ENCODE peak calls at places on chromosomes 12 and 14, in six cellular contexts. E, T, C, J, M and O are unnamed samples.

GRCh38 chr14:52934762-52935161 is 16.1 kb downstream of the FERMT2 start:
- DNase-seq in E (no peak), T (no peak), C (no peak), J (no peak), M (no peak), O (no peak)

GRCh38 chr12:67854351-67854750 is 134.9 kb upstream of the IFNG-AS1 start:
- DNase-seq in E (no peak), T (no peak), C (no peak), J (no peak), M (no peak), O (no peak)

GRCh38 chr12:71755146-71755892 is 656 bp downstream of the RAB21 start:
- DNase-seq in E (peak; percentile 65), T (no peak), C (peak; percentile 34), J (peak; percentile 48), M (peak; percentile 35), O (peak; percentile 54)

GRCh38 chr14:23061995-23062394 is 4.7 kb upstream of the CDH24 start:
- DNase-seq in E (peak; percentile 96), T (no peak), C (peak; percentile 68), J (no peak), M (peak; percentile 57), O (no peak)

GRCh38 chr12:132351751-132352495 is 22.5 kb upstream of the GALNT9 start:
- DNase-seq in E (no peak), T (no peak), C (no peak), J (no peak), M (no peak), O (no peak)

GRCh38 chr14:31977001-31977556 is 100.0 kb upstream of the ARHGAP5 start:
- DNase-seq in E (no peak), T (no peak), C (no peak), J (no peak), M (no peak), O (no peak)

GRCh38 chr14:75597149-75597548 is 18.7 kb downstream of the FLVCR2 start:
- DNase-seq in E (no peak), T (no peak), C (no peak), J (no peak), M (no peak), O (no peak)

GRCh38 chr14:64952598-64953309 is 10.2 kb upstream of the GPX2 start:
- DNase-seq in E (no peak), T (no peak), C (no peak), J (no peak), M (no peak), O (no peak)

GRCh38 chr14:60163741-60164140 is 1.5 kb downstream of the DHRS7 start:
- DNase-seq in E (no peak), T (no peak), C (no peak), J (no peak), M (no peak), O (no peak)

GRCh38 chr12:124745891-124746570 is 117.6 kb downstream of the SCARB1 start:
- DNase-seq in E (peak; percentile 98), T (no peak), C (peak; percentile 96), J (no peak), M (peak; percentile 97), O (no peak)

GRCh38 chr12:119841433-119842210 is 35.5 kb downstream of the CIT start:
- DNase-seq in E (no peak), T (no peak), C (no peak), J (no peak), M (no peak), O (no peak)

GRCh38 chr12:11836282-11836963 is 186.9 kb downstream of the ETV6 start:
- DNase-seq in E (no peak), T (no peak), C (no peak), J (no peak), M (peak; percentile 39), O (no peak)

GRCh38 chr14:79986251-79986650 is 225.1 kb downstream of the DIO2 start:
- DNase-seq in E (no peak), T (no peak), C (no peak), J (no peak), M (no peak), O (no peak)

GRCh38 chr14:77324816-77325745 is 4.2 kb downstream of the GSTZ1 start:
- DNase-seq in E (no peak), T (no peak), C (no peak), J (no peak), M (no peak), O (no peak)

GRCh38 chr14:105931808-105932483 is 405.6 kb downstream of the TMEM121 start:
- DNase-seq in E (no peak), T (peak; percentile 51), C (no peak), J (no peak), M (no peak), O (no peak)

GRCh38 chr14:93232159-93232558 is 25.1 kb downstream of the UBR7 start:
- DNase-seq in E (no peak), T (no peak), C (no peak), J (no peak), M (no peak), O (no peak)

GRCh38 chr12:30420561-30420960 is 275.1 kb downstream of the IPO8 start:
- DNase-seq in E (peak; percentile 46), T (no peak), C (no peak), J (no peak), M (no peak), O (no peak)

GRCh38 chr12:6378709-6379427 is 3.5 kb upstream of the SCNN1A start:
- DNase-seq in E (no peak), T (no peak), C (no peak), J (no peak), M (no peak), O (no peak)

GRCh38 chr12:7497661-7498060 is 5.9 kb downstream of the CD163 start:
- DNase-seq in E (no peak), T (no peak), C (no peak), J (no peak), M (no peak), O (no peak)

GRCh38 chr14:62062645-62063044 is 300.4 kb downstream of the SNAPC1 start:
- DNase-seq in E (no peak), T (no peak), C (no peak), J (no peak), M (no peak), O (no peak)

GRCh38 chr12:5232291-5232690 is 188.6 kb downstream of the KCNA5 start:
- DNase-seq in E (no peak), T (no peak), C (no peak), J (no peak), M (no peak), O (no peak)